ENCODE peak calls at places on chromosomes 13 and 19, in seven cellular contexts. W is SK-N-SH, U is neural progenitor cell, P is mesendoderm, A is HCT116, T is H1, M is H9. B is an unnamed sample.
A peak's percentile ranks its signal among the peaks of the same experiment; 100 is the strongest.

GRCh38 chr13:93422980-93423554 is 196.5 kb downstream of the GPC6 start:
- DNase-seq in W (no peak), P (no peak), T (no peak), U (no peak), A (no peak), M (no peak), B (no peak)

GRCh38 chr19:15210323-15210774 is 9.6 kb upstream of the NOTCH3 start:
- DNase-seq in U (no peak), P (no peak), M (no peak), T (no peak), W (no peak), A (no peak), B (no peak)

GRCh38 chr19:5360003-5360820 is 19.6 kb upstream of the PTPRS start:
- DNase-seq in U (no peak), T (no peak), A (no peak), W (peak; percentile 37), M (no peak), P (no peak), B (no peak)

GRCh38 chr19:48618916-48619691 is at the start of the genes RPL18 and SPHK2:
- DNase-seq in T (peak; percentile 98), W (peak; percentile 97), U (peak; percentile 99), P (peak; percentile 100), A (peak; percentile 99), M (peak; percentile 99), B (peak; percentile 92)

GRCh38 chr13:59996461-59996860 is 167.3 kb downstream of the DIAPH3 start:
- DNase-seq in P (no peak), M (no peak), U (no peak), W (no peak), A (no peak), T (no peak), B (no peak)

GRCh38 chr19:10294368-10294697 is 4.6 kb downstream of the ICAM5 start:
- DNase-seq in W (no peak), P (peak; percentile 40), M (peak; percentile 74), A (no peak), U (peak; percentile 72), T (no peak), B (no peak)

GRCh38 chr13:31945202-31945978 is 86.2 kb upstream of the FRY start:
- DNase-seq in U (peak; percentile 41), P (peak; percentile 55), M (peak; percentile 39), A (no peak), W (peak; percentile 27), T (no peak), B (no peak)

GRCh38 chr13:20303636-20304035 is 71.5 kb upstream of the GJB6 start:
- DNase-seq in P (no peak), A (no peak), W (no peak), T (no peak), U (no peak), M (no peak), B (no peak)

GRCh38 chr13:77207943-77208342 is 119.0 kb downstream of the MYCBP2 start:
- DNase-seq in W (no peak), T (no peak), P (no peak), M (no peak), U (no peak), A (no peak), B (no peak)

GRCh38 chr19:43527860-43528622 is 1.0 kb upstream of the ETHE1 start:
- DNase-seq in P (no peak), U (no peak), W (no peak), A (no peak), M (no peak), T (no peak), B (no peak)

GRCh38 chr19:48308695-48309586 is 16.4 kb upstream of the EMP3 start:
- DNase-seq in W (no peak), A (no peak), T (no peak), M (peak; percentile 76), U (peak; percentile 55), P (peak; percentile 75), B (no peak)

GRCh38 chr13:50989476-50989875 is 79.9 kb downstream of the RNASEH2B start:
- DNase-seq in U (peak; percentile 52), M (peak; percentile 55), A (no peak), P (peak; percentile 61), W (peak; percentile 30), T (no peak), B (peak; percentile 18)

GRCh38 chr13:20160346-20161274 is at the start of gene GJA3:
- DNase-seq in M (peak; percentile 77), U (peak; percentile 84), T (no peak), A (no peak), P (peak; percentile 54), W (peak; percentile 62), B (no peak)

GRCh38 chr13:29131881-29132668 is 311.9 kb downstream of the MTUS2 start:
- DNase-seq in M (no peak), T (no peak), W (no peak), A (no peak), P (no peak), U (no peak), B (no peak)

GRCh38 chr13:39916330-39916729 is 260.9 kb downstream of the COG6 start:
- DNase-seq in W (no peak), P (no peak), U (no peak), M (no peak), A (no peak), T (no peak), B (no peak)

GRCh38 chr19:34881982-34882381 is 44.7 kb upstream of the ZNF30 start:
- DNase-seq in U (no peak), A (no peak), P (no peak), M (no peak), T (no peak), W (no peak), B (no peak)

GRCh38 chr13:64810701-64811258 is 2419.4 kb downstream of the PCDH9 start:
- DNase-seq in U (no peak), A (no peak), W (no peak), T (no peak), P (no peak), M (no peak), B (no peak)

GRCh38 chr19:49436381-49437017 is 4.8 kb downstream of the SLC17A7 start:
- DNase-seq in T (peak; percentile 89), A (no peak), M (peak; percentile 98), U (peak; percentile 91), W (peak; percentile 84), P (peak; percentile 89), B (no peak)

GRCh38 chr13:32228330-32229041 is 86.7 kb downstream of the ZAR1L start:
- DNase-seq in P (peak; percentile 73), A (peak; percentile 18), U (no peak), W (no peak), M (no peak), T (no peak), B (peak; percentile 6)

GRCh38 chr19:21838646-21839045 is 2.7 kb upstream of the ZNF43 start:
- DNase-seq in T (no peak), P (peak; percentile 11), U (no peak), M (no peak), A (no peak), W (no peak), B (no peak)

GRCh38 chr13:24671367-24672117 is 8.7 kb upstream of the ATP12A start:
- DNase-seq in U (peak; percentile 69), A (peak; percentile 67), P (peak; percentile 94), M (peak; percentile 61), T (no peak), W (peak; percentile 82), B (peak; percentile 50)

GRCh38 chr13:67120872-67121531 is 109.1 kb downstream of the PCDH9 start:
- DNase-seq in U (no peak), T (no peak), W (no peak), A (no peak), M (no peak), P (no peak), B (no peak)

GRCh38 chr13:51731759-51732158 is 72.2 kb downstream of the DHRS12 start:
- DNase-seq in M (no peak), T (no peak), W (no peak), P (no peak), U (no peak), A (no peak), B (no peak)

GRCh38 chr19:6359517-6359916 is 1.8 kb upstream of the CLPP start:
- DNase-seq in M (no peak), U (no peak), P (no peak), A (no peak), T (no peak), W (no peak), B (no peak)

GRCh38 chr19:14554382-14554812 is 17.5 kb downstream of the NDUFB7 start:
- DNase-seq in M (peak; percentile 53), P (peak; percentile 51), A (no peak), U (no peak), W (no peak), T (no peak), B (no peak)

GRCh38 chr19:18674616-18675015 is 8.9 kb upstream of the CRTC1 start:
- DNase-seq in M (no peak), W (peak; percentile 73), P (no peak), U (no peak), T (no peak), A (no peak), B (no peak)

GRCh38 chr19:51064534-51065220 is at the start of gene KLK13:
- DNase-seq in P (peak; percentile 84), W (no peak), A (peak; percentile 7), M (peak; percentile 84), U (peak; percentile 26), T (peak; percentile 50), B (peak; percentile 35)
- H3K9ac ChIP-seq in P (peak within 1 kb of the TSS; percentile 66), W (no peak within 1 kb of the TSS), A (peak within 1 kb of the TSS; percentile 37), M (no peak within 1 kb of the TSS), U (no peak within 1 kb of the TSS), T (peak within 1 kb of the TSS; percentile 9), B (peak within 1 kb of the TSS; percentile 64)

GRCh38 chr13:30848332-30849027 is 57.6 kb upstream of the MEDAG start:
- DNase-seq in A (no peak), W (no peak), T (no peak), U (no peak), M (no peak), P (no peak), B (no peak)
- H3K9ac ChIP-seq in A (no peak overlapping the region), W (peak overlapping the region; percentile 45), T (no peak overlapping the region), U (no peak overlapping the region), M (no peak overlapping the region), P (no peak overlapping the region), B (no peak overlapping the region)

GRCh38 chr19:307793-308420 is 16.7 kb upstream of the PLPP2 start:
- DNase-seq in U (no peak), T (no peak), A (no peak), P (no peak), W (peak; percentile 23), M (no peak), B (no peak)
- H3K9ac ChIP-seq in U (no peak overlapping the region), T (no peak overlapping the region), A (no peak overlapping the region), P (no peak overlapping the region), W (no peak overlapping the region), M (no peak overlapping the region), B (no peak overlapping the region)

GRCh38 chr13:101917833-101918755 is 465.6 kb downstream of the ITGBL1 start:
- DNase-seq in T (no peak), A (no peak), U (peak; percentile 40), P (peak; percentile 43), M (peak; percentile 47), W (peak; percentile 73), B (no peak)
- H3K9ac ChIP-seq in T (no peak overlapping the region), A (no peak overlapping the region), U (no peak overlapping the region), P (no peak overlapping the region), M (no peak overlapping the region), W (no peak overlapping the region), B (no peak overlapping the region)

B was measured in NT2/D1.